ENCODE peak calls at places on chromosomes 2 and 18, in five cellular contexts. C, Y, T, D and U are unnamed samples.

GRCh38 chr2:70190086-70190412 is 770 bp downstream of the C2orf42 start:
- DNase-seq in Y (no peak), C (no peak), D (no peak), T (peak; percentile 9), U (no peak)

GRCh38 chr2:112474844-112475486 is 7.0 kb upstream of the TTL start:
- DNase-seq in C (no peak), Y (no peak), D (no peak), T (no peak), U (no peak)

GRCh38 chr2:25373269-25373981 is 31.7 kb upstream of the DNMT3A start:
- DNase-seq in D (no peak), Y (no peak), T (peak; percentile 94), C (no peak), U (no peak)

GRCh38 chr2:197359859-197360258 is 49.3 kb upstream of the ANKRD44 start:
- DNase-seq in T (no peak), D (no peak), C (no peak), Y (no peak), U (no peak)

GRCh38 chr2:160411167-160411566 is 82.4 kb downstream of the RBMS1 start:
- DNase-seq in C (no peak), D (no peak), T (peak; percentile 22), Y (peak; percentile 51), U (peak; percentile 67)

GRCh38 chr2:174778479-174778962 is 14.2 kb upstream of the CHRNA1 start:
- DNase-seq in Y (peak; percentile 68), T (peak; percentile 57), D (peak; percentile 100), C (peak; percentile 66), U (peak; percentile 91)

GRCh38 chr18:37138456-37138855 is 309.5 kb downstream of the KIAA1328 start:
- DNase-seq in T (no peak), C (no peak), D (no peak), Y (no peak), U (no peak)

GRCh38 chr2:2564300-2565085 is 233.4 kb upstream of the MYT1L start:
- DNase-seq in Y (no peak), C (no peak), D (no peak), T (no peak), U (no peak)

GRCh38 chr2:226031078-226031937 is 631.8 kb downstream of the NYAP2 start:
- DNase-seq in D (peak; percentile 37), C (peak; percentile 60), Y (peak; percentile 61), T (peak; percentile 50), U (peak; percentile 64)

GRCh38 chr18:49561377-49562193 is at the start of gene LIPG:
- DNase-seq in T (peak; percentile 59), Y (peak; percentile 43), D (peak; percentile 71), C (peak; percentile 29), U (peak; percentile 77)

GRCh38 chr2:27857417-27858172 is 32.6 kb downstream of the RBKS start:
- DNase-seq in C (no peak), D (no peak), T (no peak), Y (peak; percentile 22), U (peak; percentile 36)

GRCh38 chr2:221673248-221673647 is 101.1 kb upstream of the EPHA4 start:
- DNase-seq in C (no peak), Y (no peak), D (no peak), T (no peak), U (no peak)

GRCh38 chr2:67137699-67138098 is 259.4 kb upstream of the ETAA1 start:
- DNase-seq in T (no peak), Y (no peak), C (no peak), D (no peak), U (no peak)

GRCh38 chr2:196390243-196391148 is 219.1 kb upstream of the STK17B start:
- DNase-seq in D (no peak), T (no peak), C (no peak), Y (no peak), U (no peak)

GRCh38 chr18:66792466-66792865 is 188.6 kb upstream of the CDH19 start:
- DNase-seq in Y (no peak), T (no peak), D (no peak), C (no peak), U (no peak)

GRCh38 chr2:37768491-37768925 is 97.1 kb upstream of the CDC42EP3 start:
- DNase-seq in C (no peak), Y (no peak), T (peak; percentile 43), D (peak; percentile 75), U (no peak)

GRCh38 chr2:237191693-237192076 is 106.0 kb downstream of the COPS8 start:
- DNase-seq in C (no peak), T (no peak), Y (no peak), D (no peak), U (no peak)

GRCh38 chr2:170942615-170943014 is 13.6 kb downstream of the GORASP2 start:
- DNase-seq in Y (no peak), T (no peak), D (no peak), C (no peak), U (no peak)

GRCh38 chr2:2326053-2326452 is 5.0 kb downstream of the MYT1L start:
- DNase-seq in T (no peak), C (no peak), D (no peak), Y (no peak), U (no peak)

GRCh38 chr18:8949206-8949605 is 153.3 kb upstream of the NDUFV2 start:
- DNase-seq in D (no peak), T (no peak), Y (no peak), C (no peak), U (no peak)

GRCh38 chr2:226215902-226216503 is 583.6 kb downstream of the IRS1 start:
- DNase-seq in D (peak; percentile 19), T (peak; percentile 76), Y (peak; percentile 70), C (peak; percentile 55), U (peak; percentile 71)